ENCODE peak calls at places on chromosomes 16 and 17, in nine cellular contexts. X, H, D, O, N, C, L, W and V are unnamed samples.

GRCh38 chr16:63943568-63943967 is 1178.3 kb downstream of the CDH11 start:
- DNase-seq in X (no peak), H (no peak), D (no peak), O (no peak), N (no peak), C (no peak), L (peak), W (no peak), V (no peak)

GRCh38 chr17:8887834-8888703 is 20.6 kb upstream of the PIK3R6 start:
- DNase-seq in X (peak), H (no peak), D (no peak), O (peak), N (peak), C (no peak), L (peak), W (peak), V (no peak)

GRCh38 chr16:30623558-30624283 is 13.5 kb upstream of the ZNF689 start:
- DNase-seq in X (no peak), H (no peak), D (no peak), O (no peak), N (no peak), C (no peak), L (no peak), W (no peak), V (no peak)

GRCh38 chr17:7438050-7438614 is 1.2 kb upstream of the FGF11 start:
- DNase-seq in X (no peak), H (peak), D (peak), O (peak), N (peak), C (peak), L (peak), W (peak), V (peak)

GRCh38 chr17:73293480-73293911 is 18.3 kb downstream of the CDC42EP4 start:
- DNase-seq in X (peak), H (peak), D (no peak), O (peak), N (no peak), C (peak), L (no peak), W (no peak), V (no peak)

GRCh38 chr16:4351880-4352279 is 759 bp upstream of the PAM16 start:
- DNase-seq in X (no peak), H (peak), D (peak), O (no peak), N (no peak), C (no peak), L (no peak), W (no peak), V (no peak)

GRCh38 chr16:24876231-24876630 is 30.5 kb downstream of the SLC5A11 start:
- DNase-seq in X (no peak), H (no peak), D (no peak), O (no peak), N (no peak), C (peak), L (no peak), W (no peak), V (no peak)

GRCh38 chr17:53749178-53749577 is 73.5 kb upstream of the KIF2B start:
- DNase-seq in X (no peak), H (no peak), D (no peak), O (no peak), N (peak), C (no peak), L (no peak), W (no peak), V (no peak)

GRCh38 chr16:9597967-9598730 is 506.7 kb downstream of the HAPSTR1 start:
- DNase-seq in X (no peak), H (no peak), D (no peak), O (no peak), N (no peak), C (no peak), L (no peak), W (no peak), V (no peak)

GRCh38 chr17:16013943-16014407 is 14.4 kb downstream of the TTC19 start:
- DNase-seq in X (peak), H (no peak), D (no peak), O (no peak), N (peak), C (no peak), L (no peak), W (no peak), V (no peak)

GRCh38 chr17:62887437-62887836 is 78.6 kb upstream of the TANC2 start:
- DNase-seq in X (no peak), H (no peak), D (no peak), O (no peak), N (no peak), C (no peak), L (no peak), W (no peak), V (no peak)

GRCh38 chr16:57092786-57093301 is 461 bp downstream of the CPNE2 start:
- DNase-seq in X (peak), H (peak), D (peak), O (no peak), N (peak), C (peak), L (peak), W (peak), V (peak)

GRCh38 chr16:30394603-30395154 is 541 bp upstream of the ZNF48 start:
- DNase-seq in X (peak), H (no peak), D (peak), O (no peak), N (peak), C (no peak), L (no peak), W (no peak), V (no peak)

GRCh38 chr16:69796285-69797118 is 34.4 kb downstream of the WWP2 start:
- DNase-seq in X (peak), H (peak), D (peak), O (peak), N (peak), C (peak), L (peak), W (peak), V (no peak)

GRCh38 chr17:45293413-45294211 is 23.2 kb downstream of the MAP3K14 start:
- DNase-seq in X (peak), H (peak), D (peak), O (peak), N (no peak), C (peak), L (peak), W (peak), V (no peak)

GRCh38 chr17:82019905-82020873 is 2.5 kb downstream of the CENPX start:
- DNase-seq in X (peak), H (no peak), D (peak), O (no peak), N (peak), C (peak), L (peak), W (peak), V (peak)

GRCh38 chr16:19678804-19679203 is 39.2 kb downstream of the KNOP1 start:
- DNase-seq in X (no peak), H (no peak), D (no peak), O (no peak), N (no peak), C (no peak), L (no peak), W (no peak), V (no peak)

GRCh38 chr16:19677403-19677802 is 40.6 kb downstream of the KNOP1 start:
- DNase-seq in X (no peak), H (no peak), D (no peak), O (no peak), N (no peak), C (no peak), L (no peak), W (no peak), V (no peak)

GRCh38 chr16:19683453-19684236 is 34.4 kb downstream of the KNOP1 start:
- DNase-seq in X (no peak), H (no peak), D (no peak), O (no peak), N (no peak), C (no peak), L (no peak), W (no peak), V (no peak)

GRCh38 chr16:19681637-19682036 is 36.4 kb downstream of the KNOP1 start:
- DNase-seq in X (no peak), H (no peak), D (no peak), O (no peak), N (no peak), C (no peak), L (no peak), W (no peak), V (no peak)

GRCh38 chr16:19680972-19681371 is 37.1 kb downstream of the KNOP1 start:
- DNase-seq in X (no peak), H (no peak), D (no peak), O (no peak), N (peak), C (no peak), L (no peak), W (no peak), V (no peak)
- TF ChIP-seq CTCF in X (peak), H (no peak), D (no peak), O (peak), N (peak), C (no peak), L (no peak), W (peak), V (no peak)

DNA sequence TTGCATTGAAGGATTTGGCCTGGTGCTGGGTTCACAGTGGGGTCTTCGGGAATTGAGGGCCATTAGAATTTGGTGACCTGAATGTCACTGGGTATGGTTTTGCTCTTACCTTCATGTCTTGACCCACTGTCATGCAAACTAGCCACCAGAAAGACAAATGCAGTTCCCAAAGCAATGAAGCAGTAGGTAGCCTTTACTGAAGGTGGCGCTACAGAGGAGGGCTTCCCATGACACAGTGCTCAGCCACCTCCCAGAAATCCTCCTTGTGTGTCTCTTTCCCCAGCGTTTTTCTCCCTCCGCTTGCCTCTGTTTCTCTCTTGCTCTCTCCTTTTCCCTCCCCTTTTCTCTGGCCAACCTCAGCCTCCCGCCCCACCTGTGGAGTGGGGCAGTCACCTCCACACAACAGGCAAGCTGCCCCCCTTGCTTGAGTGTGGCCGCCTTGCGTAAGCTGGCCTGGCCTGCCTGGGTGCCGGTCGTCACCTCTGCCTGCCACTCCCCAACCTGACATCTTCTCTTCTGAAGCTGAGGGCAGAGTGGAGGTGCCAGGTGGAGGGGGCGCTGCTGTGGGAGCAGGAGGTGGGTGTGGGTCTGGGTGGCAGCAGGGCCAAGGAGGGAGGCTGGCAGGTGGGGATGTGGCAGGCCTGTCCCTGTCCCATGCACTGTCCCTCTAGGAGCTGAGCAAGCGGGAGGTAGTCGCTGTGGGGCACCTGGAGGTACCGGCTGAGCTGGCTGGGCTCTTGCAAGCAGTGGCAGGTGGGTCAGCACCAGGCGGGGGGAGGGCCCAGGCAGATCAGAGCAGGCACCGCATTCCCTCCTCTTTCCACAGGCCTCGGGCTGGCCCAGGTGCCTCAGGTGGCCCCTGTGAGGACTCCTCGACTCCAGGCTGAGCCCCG is 34.7 kb downstream of the MYO15A start:
- DNase-seq in X (peak), H (no peak), D (peak), O (no peak), N (peak), C (no peak), L (no peak), W (peak), V (no peak)
- TF ChIP-seq CTCF in X (peak), H (no peak), D (no peak), O (no peak), N (peak), C (no peak), L (peak), W (peak), V (no peak)

DNA sequence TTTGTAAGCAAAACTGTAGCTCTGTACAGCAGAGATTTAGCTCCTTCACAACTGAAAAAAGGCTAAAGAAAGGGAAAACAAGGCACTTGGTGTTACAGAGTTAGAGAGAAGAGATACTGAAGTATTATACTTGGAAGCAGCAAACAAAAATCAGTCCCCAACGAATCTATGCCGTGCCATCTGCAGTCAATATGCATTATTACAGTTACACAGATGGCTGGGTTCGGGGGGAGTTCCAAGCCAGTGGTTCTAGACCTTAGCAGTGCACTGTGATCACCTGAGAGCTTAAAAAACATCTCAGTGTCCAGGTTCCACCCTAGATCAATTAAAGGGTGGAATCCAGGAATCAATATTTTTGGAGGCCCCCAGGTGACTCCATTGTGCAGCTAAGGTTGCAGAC is 489.9 kb downstream of the SHISA9 start:
- DNase-seq in X (no peak), H (no peak), D (no peak), O (no peak), N (no peak), C (no peak), L (no peak), W (no peak), V (no peak)
- TF ChIP-seq CTCF in X (no peak), H (no peak), D (no peak), O (no peak), N (no peak), C (no peak), L (no peak), W (no peak), V (no peak)

DNA sequence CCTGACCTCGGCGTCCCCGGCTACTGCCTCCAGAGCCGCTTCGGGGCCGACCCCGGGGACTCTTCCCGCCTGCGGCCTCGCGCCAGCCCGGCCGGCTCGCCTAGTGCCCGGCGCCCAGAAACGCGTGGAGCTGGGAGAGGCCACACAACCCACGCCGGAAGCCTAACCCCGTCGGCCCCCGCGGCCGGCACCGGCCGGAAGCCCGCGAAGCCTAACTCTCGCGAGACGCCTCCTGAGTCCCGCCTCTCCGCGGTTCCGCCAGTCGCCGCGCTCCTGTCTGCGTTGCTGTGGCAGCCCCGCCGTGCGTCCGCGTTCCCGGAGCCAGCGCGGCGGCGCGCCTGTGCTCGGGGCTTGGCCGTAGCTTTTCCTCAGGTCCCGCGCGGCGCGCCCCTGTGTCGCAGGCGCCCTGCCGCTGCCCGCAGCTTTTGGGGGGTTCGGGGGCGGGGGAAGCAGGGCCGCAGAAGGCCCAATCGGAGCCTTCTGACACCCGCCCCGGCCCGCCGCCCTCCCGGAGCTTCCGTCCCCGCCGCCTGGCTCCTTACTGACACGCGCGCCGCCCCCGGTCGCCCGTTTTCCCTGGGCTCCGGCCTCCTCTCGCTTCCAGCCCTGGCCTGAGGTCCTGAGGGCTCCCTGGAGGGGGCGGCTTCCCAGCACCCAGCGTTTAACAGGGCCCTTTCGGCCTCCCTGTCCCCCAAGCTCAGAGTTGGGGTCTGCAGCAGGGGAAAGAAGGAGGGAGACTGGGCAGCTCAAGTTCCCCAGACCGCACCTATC is 21.7 kb downstream of the NPTX1 start:
- DNase-seq in X (peak), H (peak), D (peak), O (peak), N (peak), C (peak), L (peak), W (peak), V (peak)
- TF ChIP-seq CTCF in X (no peak), H (peak), D (no peak), O (no peak), N (no peak), C (no peak), L (no peak), W (no peak), V (no peak)

GRCh38 chr16:81680444-81681263 is 98.4 kb upstream of the PLCG2 start:
- DNase-seq in X (no peak), H (no peak), D (no peak), O (no peak), N (no peak), C (no peak), L (no peak), W (no peak), V (no peak)

GRCh38 chr16:81677375-81677737 is 101.7 kb upstream of the PLCG2 start:
- DNase-seq in X (no peak), H (no peak), D (no peak), O (no peak), N (no peak), C (no peak), L (no peak), W (no peak), V (no peak)

GRCh38 chr16:81678326-81679095 is 100.6 kb upstream of the PLCG2 start:
- DNase-seq in X (no peak), H (no peak), D (no peak), O (no peak), N (no peak), C (no peak), L (no peak), W (no peak), V (no peak)

GRCh38 chr16:81681311-81681710 is 97.8 kb upstream of the PLCG2 start:
- DNase-seq in X (no peak), H (no peak), D (no peak), O (no peak), N (no peak), C (no peak), L (no peak), W (no peak), V (no peak)

GRCh38 chr16:81679721-81680430 is 99.2 kb upstream of the PLCG2 start:
- DNase-seq in X (no peak), H (no peak), D (no peak), O (no peak), N (no peak), C (no peak), L (no peak), W (no peak), V (no peak)
- TF ChIP-seq CTCF in X (no peak), H (no peak), D (no peak), O (no peak), N (no peak), C (no peak), L (no peak), W (no peak), V (no peak)

GRCh38 chr17:48038687-48039086 is 1.1 kb upstream of the COPZ2 start:
- DNase-seq in X (no peak), H (no peak), D (no peak), O (no peak), N (no peak), C (no peak), L (no peak), W (no peak), V (no peak)

GRCh38 chr17:48031966-48032365 is 5.6 kb downstream of the COPZ2 start:
- DNase-seq in X (no peak), H (no peak), D (no peak), O (no peak), N (no peak), C (no peak), L (no peak), W (peak), V (no peak)

GRCh38 chr17:48037924-48038323 is 327 bp upstream of the COPZ2 start:
- DNase-seq in X (no peak), H (no peak), D (no peak), O (no peak), N (peak), C (no peak), L (no peak), W (no peak), V (no peak)

GRCh38 chr17:48036693-48037035 is 933 bp downstream of the COPZ2 start:
- DNase-seq in X (no peak), H (no peak), D (no peak), O (no peak), N (no peak), C (no peak), L (no peak), W (no peak), V (no peak)

GRCh38 chr17:48037036-48037881 is at the start of gene COPZ2:
- DNase-seq in X (peak), H (peak), D (peak), O (peak), N (peak), C (peak), L (peak), W (no peak), V (peak)
- TF ChIP-seq CTCF in X (peak), H (no peak), D (peak), O (peak), N (peak), C (peak), L (peak), W (no peak), V (no peak)

DNA sequence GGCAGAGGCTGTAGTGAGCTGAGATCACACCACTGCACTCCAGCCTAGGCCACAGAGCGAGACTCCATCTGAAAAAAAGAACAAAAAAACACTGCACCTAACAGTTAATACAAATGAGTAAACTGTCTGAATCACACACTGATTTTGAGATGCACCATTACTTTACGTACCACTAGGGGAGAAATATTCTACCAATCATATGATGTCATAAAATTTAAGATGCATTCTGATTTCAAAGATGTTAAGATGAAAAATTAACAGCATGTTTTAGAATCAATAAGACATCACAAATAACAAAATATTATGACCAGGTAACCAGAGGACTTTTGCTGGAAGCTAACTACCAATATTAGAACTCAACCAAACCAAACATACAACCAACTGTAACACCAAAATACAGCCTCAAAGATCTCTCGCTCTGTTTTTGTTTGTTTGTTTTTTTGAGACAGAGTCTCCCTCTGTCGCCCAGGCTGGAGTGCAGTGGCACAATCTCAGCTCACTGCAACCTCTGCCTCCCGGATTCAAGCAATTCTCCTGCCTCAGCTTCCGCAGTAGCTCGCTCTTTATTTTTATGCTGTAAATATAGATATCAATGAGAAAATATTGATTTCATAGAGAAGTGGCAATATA is 31.6 kb downstream of the GLG1 start:
- DNase-seq in X (no peak), H (no peak), D (no peak), O (no peak), N (no peak), C (no peak), L (no peak), W (no peak), V (no peak)
- TF ChIP-seq CTCF in X (no peak), H (no peak), D (no peak), O (peak), N (no peak), C (no peak), L (no peak), W (no peak), V (no peak)

GRCh38 chr16:28932339-28933141 is 769 bp downstream of the CD19 start:
- DNase-seq in X (no peak), H (no peak), D (no peak), O (no peak), N (no peak), C (no peak), L (no peak), W (peak), V (no peak)
- TF ChIP-seq CTCF in X (no peak), H (no peak), D (no peak), O (no peak), N (no peak), C (no peak), L (no peak), W (no peak), V (no peak)